ENCODE peak calls at places on chromosomes 12 and 14, in nine cellular contexts. N, P, V, S, W, L, I, E and X are unnamed samples.

GRCh38 chr12:85803923-85804322 is 32.3 kb downstream of the RASSF9 start:
- DNase-seq in N (no peak), P (no peak), V (no peak), S (no peak), W (no peak), L (no peak), I (no peak), E (no peak), X (no peak)

GRCh38 chr12:726281-727140 is 25.9 kb upstream of the WNK1 start:
- DNase-seq in N (no peak), P (peak; percentile 43), V (no peak), S (peak; percentile 16), W (no peak), L (no peak), I (no peak), E (no peak), X (no peak)

GRCh38 chr12:29944269-29945000 is 160.7 kb upstream of the TMTC1 start:
- DNase-seq in N (no peak), P (no peak), V (no peak), S (no peak), W (no peak), L (no peak), I (no peak), E (no peak), X (no peak)

GRCh38 chr12:12372946-12373722 is 16.3 kb downstream of the BORCS5 start:
- DNase-seq in N (no peak), P (no peak), V (no peak), S (no peak), W (no peak), L (no peak), I (no peak), E (no peak), X (no peak)

GRCh38 chr12:11653215-11653753 is 3.8 kb downstream of the ETV6 start:
- DNase-seq in N (no peak), P (no peak), V (no peak), S (no peak), W (no peak), L (no peak), I (no peak), E (no peak), X (no peak)

GRCh38 chr12:120546050-120546386 is 11.9 kb downstream of the RNF10 start:
- DNase-seq in N (no peak), P (no peak), V (no peak), S (no peak), W (no peak), L (no peak), I (no peak), E (no peak), X (no peak)

GRCh38 chr14:102927878-102928411 is 5.5 kb downstream of the AMN start:
- DNase-seq in N (peak; percentile 33), P (no peak), V (no peak), S (no peak), W (no peak), L (peak; percentile 87), I (no peak), E (no peak), X (no peak)

GRCh38 chr14:95516554-95517209 is at the start of gene SYNE3:
- DNase-seq in N (peak; percentile 69), P (peak; percentile 38), V (no peak), S (no peak), W (peak; percentile 39), L (peak; percentile 92), I (peak; percentile 80), E (peak; percentile 72), X (no peak)

GRCh38 chr12:18079541-18080230 is 10.3 kb downstream of the RERGL start:
- DNase-seq in N (no peak), P (no peak), V (no peak), S (no peak), W (no peak), L (no peak), I (no peak), E (no peak), X (no peak)

GRCh38 chr12:89134213-89134770 is 218.0 kb downstream of the DUSP6 start:
- DNase-seq in N (no peak), P (no peak), V (no peak), S (no peak), W (no peak), L (no peak), I (no peak), E (no peak), X (no peak)

GRCh38 chr14:37048666-37049071 is 123.7 kb downstream of the SLC25A21 start:
- DNase-seq in N (no peak), P (no peak), V (no peak), S (peak; percentile 50), W (no peak), L (no peak), I (no peak), E (no peak), X (no peak)

GRCh38 chr12:87687362-87687761 is 341.8 kb downstream of the C12orf50 start:
- DNase-seq in N (peak; percentile 2), P (no peak), V (no peak), S (peak; percentile 37), W (no peak), L (no peak), I (no peak), E (no peak), X (no peak)

GRCh38 chr12:91892081-91892855 is 253.4 kb downstream of the BTG1 start:
- DNase-seq in N (no peak), P (no peak), V (no peak), S (no peak), W (no peak), L (no peak), I (peak; percentile 45), E (no peak), X (no peak)

GRCh38 chr12:20366776-20367409 is 1.4 kb upstream of the PDE3A start:
- DNase-seq in N (no peak), P (no peak), V (no peak), S (no peak), W (no peak), L (no peak), I (peak; percentile 26), E (no peak), X (no peak)

GRCh38 chr12:81863406-81863805 is 104.3 kb upstream of the PPFIA2 start:
- DNase-seq in N (no peak), P (no peak), V (no peak), S (peak; percentile 63), W (no peak), L (no peak), I (no peak), E (no peak), X (no peak)

GRCh38 chr12:6110006-6110405 is 14.5 kb downstream of the VWF start:
- DNase-seq in N (no peak), P (no peak), V (no peak), S (no peak), W (no peak), L (no peak), I (no peak), E (no peak), X (no peak)

GRCh38 chr12:31388713-31389112 is 62.8 kb upstream of the SINHCAF start:
- DNase-seq in N (no peak), P (no peak), V (no peak), S (no peak), W (no peak), L (no peak), I (no peak), E (no peak), X (no peak)

GRCh38 chr14:99731536-99732435 is 47.7 kb downstream of the CYP46A1 start:
- DNase-seq in N (peak; percentile 26), P (no peak), V (no peak), S (no peak), W (no peak), L (no peak), I (no peak), E (peak; percentile 37), X (peak; percentile 8)

GRCh38 chr14:77158175-77158908 is 16.8 kb upstream of the ZDHHC22 start:
- DNase-seq in N (peak; percentile 53), P (no peak), V (no peak), S (peak; percentile 47), W (no peak), L (peak; percentile 72), I (peak; percentile 79), E (no peak), X (peak; percentile 98)

GRCh38 chr12:131692431-131692830 is 18.5 kb upstream of the SFSWAP start:
- DNase-seq in N (no peak), P (no peak), V (no peak), S (no peak), W (no peak), L (peak; percentile 38), I (no peak), E (no peak), X (no peak)